ENCODE peak calls at places on chromosomes 13 and 19, in seven cellular contexts. One of them, this sample, is unnamed.

GRCh38 chr13:54433511-54434206 is 1405.0 kb downstream of the OLFM4 start:
- DNase-seq in mammary epithelial cell: no peak
- DNase-seq in fibroblast of lung: no peak
- DNase-seq in heart left ventricle: no peak
- DNase-seq in Kasumi-1: no peak
- DNase-seq in EH: no peak
- DNase-seq in substantia nigra: no peak
- DNase-seq in this sample: no peak

GRCh38 chr13:98190889-98191444 is 13.9 kb upstream of the RNF113B start:
- DNase-seq in mammary epithelial cell: no peak
- DNase-seq in substantia nigra: no peak
- DNase-seq in Kasumi-1: no peak
- DNase-seq in EH: no peak
- DNase-seq in heart left ventricle: no peak
- DNase-seq in fibroblast of lung: no peak
- DNase-seq in this sample: no peak

GRCh38 chr19:18961767-18962423 is 20.9 kb upstream of the HOMER3 start:
- DNase-seq in substantia nigra: no peak
- DNase-seq in fibroblast of lung: no peak
- DNase-seq in EH: no peak
- DNase-seq in heart left ventricle: no peak
- DNase-seq in Kasumi-1: no peak
- DNase-seq in mammary epithelial cell: no peak
- DNase-seq in this sample: no peak

GRCh38 chr13:20402881-20403280 is 122.8 kb downstream of the CRYL1 start:
- DNase-seq in heart left ventricle: no peak
- DNase-seq in Kasumi-1: no peak
- DNase-seq in EH: no peak
- DNase-seq in substantia nigra: no peak
- DNase-seq in fibroblast of lung: no peak
- DNase-seq in mammary epithelial cell: no peak
- DNase-seq in this sample: no peak

GRCh38 chr19:58150328-58150921 is at the start of gene ZNF329:
- DNase-seq in mammary epithelial cell: peak; percentile 78
- DNase-seq in Kasumi-1: peak; percentile 75
- DNase-seq in EH: peak; percentile 84
- DNase-seq in fibroblast of lung: peak; percentile 80
- DNase-seq in heart left ventricle: peak; percentile 95
- DNase-seq in substantia nigra: peak; percentile 65
- DNase-seq in this sample: peak; percentile 98

GRCh38 chr13:48586591-48587103 is 53.8 kb upstream of the RCBTB2 start:
- DNase-seq in heart left ventricle: no peak
- DNase-seq in mammary epithelial cell: no peak
- DNase-seq in fibroblast of lung: peak; percentile 24
- DNase-seq in substantia nigra: peak; percentile 19
- DNase-seq in EH: no peak
- DNase-seq in Kasumi-1: no peak
- DNase-seq in this sample: no peak

GRCh38 chr13:31930901-31931522 is 100.6 kb upstream of the FRY start:
- DNase-seq in substantia nigra: no peak
- DNase-seq in fibroblast of lung: no peak
- DNase-seq in mammary epithelial cell: no peak
- DNase-seq in EH: no peak
- DNase-seq in Kasumi-1: no peak
- DNase-seq in heart left ventricle: no peak
- DNase-seq in this sample: no peak

GRCh38 chr19:50803633-50804419 is 13.6 kb downstream of the ACP4 start:
- DNase-seq in mammary epithelial cell: no peak
- DNase-seq in fibroblast of lung: no peak
- DNase-seq in heart left ventricle: no peak
- DNase-seq in substantia nigra: no peak
- DNase-seq in EH: peak; percentile 11
- DNase-seq in Kasumi-1: peak; percentile 20
- DNase-seq in this sample: no peak

GRCh38 chr19:12885749-12886706 is 973 bp downstream of the KLF1 start:
- DNase-seq in Kasumi-1: no peak
- DNase-seq in fibroblast of lung: no peak
- DNase-seq in mammary epithelial cell: no peak
- DNase-seq in heart left ventricle: no peak
- DNase-seq in substantia nigra: no peak
- DNase-seq in EH: no peak
- DNase-seq in this sample: no peak

GRCh38 chr13:98399756-98400155 is 177.2 kb downstream of the STK24 start:
- DNase-seq in heart left ventricle: no peak
- DNase-seq in fibroblast of lung: no peak
- DNase-seq in substantia nigra: no peak
- DNase-seq in Kasumi-1: no peak
- DNase-seq in EH: peak; percentile 92
- DNase-seq in mammary epithelial cell: no peak
- DNase-seq in this sample: no peak

GRCh38 chr19:2381151-2381822 is 21.2 kb downstream of the TMPRSS9 start:
- DNase-seq in fibroblast of lung: peak; percentile 18
- DNase-seq in Kasumi-1: no peak
- DNase-seq in substantia nigra: peak; percentile 81
- DNase-seq in heart left ventricle: no peak
- DNase-seq in mammary epithelial cell: no peak
- DNase-seq in EH: peak; percentile 9
- DNase-seq in this sample: no peak

GRCh38 chr13:28338742-28339141 is 156.2 kb downstream of the FLT1 start:
- DNase-seq in mammary epithelial cell: no peak
- DNase-seq in Kasumi-1: no peak
- DNase-seq in EH: no peak
- DNase-seq in heart left ventricle: no peak
- DNase-seq in substantia nigra: no peak
- DNase-seq in fibroblast of lung: no peak
- DNase-seq in this sample: no peak

GRCh38 chr19:6677924-6678689 is 8.1 kb upstream of the TNFSF14 start:
- DNase-seq in substantia nigra: no peak
- DNase-seq in EH: no peak
- DNase-seq in Kasumi-1: no peak
- DNase-seq in heart left ventricle: no peak
- DNase-seq in mammary epithelial cell: peak; percentile 57
- DNase-seq in fibroblast of lung: no peak
- DNase-seq in this sample: no peak

GRCh38 chr19:38090561-38090960 is 133.5 kb downstream of the DPF1 start:
- DNase-seq in Kasumi-1: no peak
- DNase-seq in heart left ventricle: no peak
- DNase-seq in EH: no peak
- DNase-seq in fibroblast of lung: no peak
- DNase-seq in mammary epithelial cell: no peak
- DNase-seq in substantia nigra: peak; percentile 55
- DNase-seq in this sample: no peak

GRCh38 chr19:40623403-40624239 is 22.5 kb downstream of the LTBP4 start:
- DNase-seq in mammary epithelial cell: no peak
- DNase-seq in EH: no peak
- DNase-seq in Kasumi-1: no peak
- DNase-seq in heart left ventricle: peak; percentile 62
- DNase-seq in substantia nigra: no peak
- DNase-seq in fibroblast of lung: peak; percentile 47
- DNase-seq in this sample: no peak

GRCh38 chr19:12752056-12752781 is 628 bp downstream of the BEST2 start:
- DNase-seq in Kasumi-1: no peak
- DNase-seq in fibroblast of lung: no peak
- DNase-seq in substantia nigra: no peak
- DNase-seq in mammary epithelial cell: no peak
- DNase-seq in heart left ventricle: no peak
- DNase-seq in EH: no peak
- DNase-seq in this sample: no peak

This sample was measured in hepatic stellate cell.